ENCODE peak calls at places on chromosomes 12 and 14, in six cellular contexts. H is pancreas; K is transverse colon; T is ureter; I is cardiac muscle cell; Z is activated naive CD4-positive, alpha-beta T cell treated with anti-CD3 and anti-CD28 coated beads for 36 hours. U is an unnamed sample.

GRCh38 chr12:2383276-2384028 is 330.7 kb downstream of the CACNA1C start:
- DNase-seq in H (no peak), K (no peak), T (no peak), I (no peak), Z (no peak), U (no peak)

GRCh38 chr14:59424707-59425106 is 40.5 kb downstream of the GPR135 start:
- DNase-seq in H (no peak), K (no peak), T (no peak), I (no peak), Z (no peak), U (no peak)

GRCh38 chr14:95190346-95190840 is 33.1 kb upstream of the DICER1 start:
- DNase-seq in H (no peak), K (no peak), T (no peak), I (no peak), Z (no peak), U (no peak)

GRCh38 chr14:103718572-103718971 is 3.0 kb downstream of the ZFYVE21 start:
- DNase-seq in H (no peak), K (no peak), T (no peak), I (no peak), Z (no peak), U (no peak)

GRCh38 chr12:111189792-111190191 is 179.1 kb downstream of the PHETA1 start:
- DNase-seq in H (no peak), K (no peak), T (no peak), I (no peak), Z (no peak), U (no peak)

GRCh38 chr12:131407221-131408035 is 303.5 kb upstream of the SFSWAP start:
- DNase-seq in H (no peak), K (no peak), T (no peak), I (no peak), Z (no peak), U (no peak)

GRCh38 chr12:68268971-68269370 is 15.6 kb upstream of the IL22 start:
- DNase-seq in H (no peak), K (no peak), T (no peak), I (no peak), Z (no peak), U (no peak)

GRCh38 chr14:64387232-64387737 is 868 bp upstream of the MTHFD1 start:
- DNase-seq in H (no peak), K (no peak), T (peak), I (no peak), Z (peak), U (no peak)

GRCh38 chr12:130856088-130856487 is 15.8 kb upstream of the RAN start:
- DNase-seq in H (no peak), K (no peak), T (no peak), I (no peak), Z (no peak), U (no peak)

GRCh38 chr12:75900781-75901254 is 130.8 kb downstream of the PHLDA1 start:
- DNase-seq in H (no peak), K (no peak), T (no peak), I (no peak), Z (no peak), U (no peak)

GRCh38 chr12:96400631-96401060 is 407 bp upstream of the CDK17 start:
- DNase-seq in H (no peak), K (no peak), T (no peak), I (no peak), Z (no peak), U (no peak)

GRCh38 chr12:27652174-27652763 is 44.0 kb upstream of the REP15 start:
- DNase-seq in H (no peak), K (peak), T (peak), I (peak), Z (peak), U (no peak)

GRCh38 chr12:79309039-79309438 is 381.7 kb downstream of the PAWR start:
- DNase-seq in H (no peak), K (no peak), T (no peak), I (no peak), Z (no peak), U (no peak)

U was measured in activated T-helper 1 cell treated with anti-CD3 and anti-CD28 coated beads, Interleukin-2, amount 50 U/mL, for 16 hours.